ENCODE peak calls at places on chromosomes 1 and 21, in nine cellular contexts. M is vagina, J is WERI-Rb-1, C is stomach, P is thyroid gland, N is fibroblast of lung, V is cardiac fibroblast, S is upper lobe of right lung, U is brain microvascular endothelial cell. Q is an unnamed sample.

GRCh38 chr1:94202241-94202640 is 35.1 kb downstream of the ARHGAP29 start:
- DNase-seq in M (no peak), J (no peak), C (no peak), P (no peak), N (no peak), V (no peak), S (no peak), U (no peak), Q (no peak)

GRCh38 chr1:71270394-71270793 is 189.6 kb upstream of the ZRANB2 start:
- DNase-seq in M (no peak), J (peak), C (no peak), P (no peak), N (no peak), V (no peak), S (no peak), U (no peak), Q (no peak)

GRCh38 chr1:230642263-230642959 is at the start of gene COG2:
- DNase-seq in M (no peak), J (peak), C (peak), P (peak), N (peak), V (peak), S (peak), U (peak), Q (peak)

GRCh38 chr1:57013522-57013921 is 47.7 kb upstream of the C8B start:
- DNase-seq in M (no peak), J (no peak), C (no peak), P (no peak), N (no peak), V (no peak), S (no peak), U (no peak), Q (peak)

GRCh38 chr1:100921110-100921706 is 25.3 kb downstream of the SLC30A7 start:
- DNase-seq in M (no peak), J (no peak), C (no peak), P (no peak), N (peak), V (peak), S (no peak), U (peak), Q (peak)

GRCh38 chr1:152756872-152757271 is 953 bp upstream of the KPRP start:
- DNase-seq in M (no peak), J (no peak), C (no peak), P (no peak), N (no peak), V (no peak), S (no peak), U (no peak), Q (peak)

GRCh38 chr21:25759573-25759972 is 24.8 kb downstream of the GABPA start:
- DNase-seq in M (no peak), J (no peak), C (no peak), P (no peak), N (no peak), V (peak), S (no peak), U (no peak), Q (peak)

GRCh38 chr1:233016798-233017197 is 66.4 kb downstream of the NTPCR start:
- DNase-seq in M (no peak), J (no peak), C (no peak), P (no peak), N (no peak), V (no peak), S (no peak), U (no peak), Q (no peak)

GRCh38 chr1:183830389-183830788 is 25.5 kb downstream of the RGL1 start:
- DNase-seq in M (no peak), J (no peak), C (no peak), P (no peak), N (no peak), V (no peak), S (no peak), U (no peak), Q (no peak)

GRCh38 chr1:96538001-96538649 is 183.5 kb upstream of the PTBP2 start:
- DNase-seq in M (no peak), J (no peak), C (no peak), P (peak), N (peak), V (peak), S (no peak), U (peak), Q (peak)

GRCh38 chr1:10161541-10162290 is 48.7 kb upstream of the KIF1B start:
- DNase-seq in M (no peak), J (no peak), C (no peak), P (no peak), N (no peak), V (no peak), S (no peak), U (no peak), Q (no peak)

GRCh38 chr1:13513885-13514546 is at the start of gene LRRC38:
- DNase-seq in M (no peak), J (peak), C (no peak), P (no peak), N (no peak), V (no peak), S (no peak), U (no peak), Q (no peak)
- TF ChIP-seq CTCF in M (no peak), J (peak), C (no peak), P (no peak), N (no peak), V (no peak), S (no peak), U (no peak), Q (no peak)

GRCh38 chr1:6495540-6496359 is 4.3 kb upstream of the PLEKHG5 start:
- DNase-seq in M (no peak), J (no peak), C (no peak), P (no peak), N (no peak), V (no peak), S (no peak), U (no peak), Q (no peak)
- H3K4me3 ChIP-seq in M (no peak), J (no peak), C (no peak), P (no peak), N (no peak), V (no peak), S (no peak), U (no peak), Q (peak)

GRCh38 chr21:36860736-36861594 is 105.5 kb downstream of the HLCS start:
- DNase-seq in M (no peak), J (no peak), C (no peak), P (no peak), N (peak), V (peak), S (no peak), U (peak), Q (peak)

GRCh38 chr21:36861924-36862323 is 104.5 kb downstream of the HLCS start:
- DNase-seq in M (no peak), J (no peak), C (no peak), P (no peak), N (peak), V (peak), S (no peak), U (no peak), Q (no peak)

GRCh38 chr21:36861595-36861883 is 104.9 kb downstream of the HLCS start:
- DNase-seq in M (no peak), J (no peak), C (no peak), P (no peak), N (no peak), V (no peak), S (no peak), U (no peak), Q (no peak)

GRCh38 chr21:36858320-36858957 is 108.0 kb downstream of the HLCS start:
- DNase-seq in M (no peak), J (no peak), C (no peak), P (no peak), N (no peak), V (no peak), S (no peak), U (no peak), Q (peak)

DNA sequence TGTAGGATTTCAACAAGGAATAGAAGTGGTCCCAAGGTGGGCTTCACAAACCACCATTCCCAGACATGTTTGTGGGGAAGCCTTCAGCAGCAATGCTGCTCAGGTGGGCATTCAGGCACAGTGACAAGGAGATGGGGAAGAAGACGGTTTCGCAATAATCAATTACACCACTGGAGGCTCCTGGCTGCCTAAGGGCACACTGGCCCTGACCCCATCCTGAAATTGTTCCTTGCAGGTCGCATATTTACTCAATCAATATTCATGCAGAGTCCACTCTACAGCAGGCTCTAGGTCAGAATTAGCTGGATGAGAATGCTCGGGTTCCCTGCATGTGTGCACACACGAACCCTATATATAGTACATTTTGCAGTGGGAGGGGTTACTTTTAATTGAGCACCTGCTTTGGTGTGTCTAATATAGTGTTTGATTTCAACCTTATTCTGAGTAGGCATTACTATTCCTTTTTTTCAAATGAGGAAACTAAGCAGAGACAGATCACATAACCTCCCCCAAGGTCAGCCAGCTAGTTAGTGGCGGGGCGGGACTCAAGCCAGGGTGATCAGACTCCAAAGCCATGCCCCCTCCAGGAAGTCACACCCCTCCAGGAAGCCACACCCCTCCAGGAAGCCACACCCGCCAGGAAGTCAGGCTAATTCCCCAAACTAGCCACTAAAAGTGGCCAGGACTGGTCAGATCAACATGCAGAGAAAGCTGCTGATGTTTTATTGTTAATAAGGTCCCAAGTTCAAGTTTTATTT is 106.5 kb downstream of the HLCS start:
- DNase-seq in M (no peak), J (peak), C (peak), P (peak), N (peak), V (peak), S (peak), U (peak), Q (peak)
- TF ChIP-seq CTCF in M (no peak), J (no peak), C (no peak), P (no peak), N (no peak), V (no peak), S (no peak), U (no peak), Q (no peak)

GRCh38 chr1:150575072-150575489 is 4.3 kb downstream of the MCL1 start:
- DNase-seq in M (no peak), J (no peak), C (no peak), P (no peak), N (no peak), V (no peak), S (no peak), U (no peak), Q (no peak)

GRCh38 chr1:150574260-150575071 is 4.9 kb downstream of the MCL1 start:
- DNase-seq in M (no peak), J (no peak), C (no peak), P (no peak), N (no peak), V (peak), S (no peak), U (no peak), Q (no peak)

GRCh38 chr1:150575518-150576366 is 3.7 kb downstream of the MCL1 start:
- DNase-seq in M (no peak), J (no peak), C (no peak), P (no peak), N (no peak), V (peak), S (peak), U (no peak), Q (no peak)

GRCh38 chr1:150576367-150576711 is 3.1 kb downstream of the MCL1 start:
- DNase-seq in M (no peak), J (no peak), C (no peak), P (no peak), N (no peak), V (peak), S (no peak), U (no peak), Q (no peak)

GRCh38 chr1:150572918-150573647 is 6.3 kb downstream of the MCL1 start:
- DNase-seq in M (no peak), J (no peak), C (no peak), P (peak), N (no peak), V (peak), S (no peak), U (no peak), Q (no peak)
- H3K4me3 ChIP-seq in M (peak), J (no peak), C (peak), P (peak), N (no peak), V (no peak), S (peak), U (no peak), Q (no peak)

GRCh38 chr1:83857705-83858104 is 141.2 kb downstream of the TTLL7 start:
- DNase-seq in M (no peak), J (no peak), C (no peak), P (peak), N (no peak), V (no peak), S (no peak), U (no peak), Q (no peak)

GRCh38 chr1:83860506-83861221 is 138.3 kb downstream of the TTLL7 start:
- DNase-seq in M (no peak), J (no peak), C (peak), P (peak), N (peak), V (peak), S (peak), U (peak), Q (no peak)

GRCh38 chr1:83854456-83854855 is 144.5 kb downstream of the TTLL7 start:
- DNase-seq in M (no peak), J (no peak), C (no peak), P (no peak), N (no peak), V (no peak), S (no peak), U (no peak), Q (no peak)

GRCh38 chr1:83856381-83856780 is 142.6 kb downstream of the TTLL7 start:
- DNase-seq in M (no peak), J (no peak), C (no peak), P (no peak), N (no peak), V (no peak), S (no peak), U (no peak), Q (no peak)

GRCh38 chr1:83857108-83857507 is 141.8 kb downstream of the TTLL7 start:
- DNase-seq in M (no peak), J (no peak), C (no peak), P (no peak), N (peak), V (peak), S (no peak), U (no peak), Q (peak)
- TF ChIP-seq CTCF in M (no peak), J (peak), C (no peak), P (no peak), N (peak), V (no peak), S (peak), U (no peak), Q (peak)

GRCh38 chr1:186099362-186100064 is 275.5 kb downstream of the TPR start:
- DNase-seq in M (no peak), J (no peak), C (no peak), P (no peak), N (no peak), V (no peak), S (no peak), U (no peak), Q (no peak)

GRCh38 chr1:186104459-186104858 is 270.6 kb downstream of the TPR start:
- DNase-seq in M (no peak), J (no peak), C (no peak), P (no peak), N (no peak), V (no peak), S (no peak), U (no peak), Q (no peak)

GRCh38 chr1:186102107-186102506 is 272.9 kb downstream of the TPR start:
- DNase-seq in M (no peak), J (no peak), C (no peak), P (no peak), N (no peak), V (no peak), S (no peak), U (no peak), Q (no peak)

GRCh38 chr1:186102559-186103148 is 272.4 kb downstream of the TPR start:
- DNase-seq in M (no peak), J (no peak), C (no peak), P (no peak), N (peak), V (peak), S (no peak), U (peak), Q (peak)
- H3K4me3 ChIP-seq in M (no peak), J (no peak), C (no peak), P (no peak), N (no peak), V (no peak), S (no peak), U (peak), Q (no peak)

DNA sequence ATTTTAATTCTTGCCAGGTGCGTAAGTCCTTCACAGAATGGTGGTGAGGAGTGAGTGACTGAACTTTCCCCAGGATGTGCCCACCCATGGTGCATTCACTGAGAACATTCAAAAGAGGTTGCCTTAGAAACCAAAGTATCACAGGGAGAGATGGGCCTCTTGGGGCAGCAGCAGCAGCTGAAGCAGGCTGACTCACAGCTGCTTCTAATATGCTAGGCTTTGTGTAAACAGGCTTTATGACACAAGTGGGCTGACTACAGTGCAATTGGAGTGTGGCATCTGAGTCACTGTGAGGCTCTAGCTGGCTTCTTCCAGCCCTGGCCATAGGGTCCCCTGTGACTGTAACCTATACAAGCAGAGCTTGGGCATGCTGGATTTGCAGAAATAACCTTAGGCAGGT is 12.6 kb downstream of the PIGP start:
- DNase-seq in M (no peak), J (peak), C (peak), P (peak), N (peak), V (peak), S (peak), U (peak), Q (peak)
- TF ChIP-seq CTCF in M (no peak), J (peak), C (no peak), P (no peak), N (peak), V (no peak), S (no peak), U (peak), Q (peak)

GRCh38 chr21:33951276-33952178 is 35.9 kb upstream of the ATP5PO start:
- DNase-seq in M (peak), J (no peak), C (no peak), P (no peak), N (peak), V (peak), S (no peak), U (peak), Q (peak)
- H3K4me3 ChIP-seq in M (no peak), J (no peak), C (no peak), P (no peak), N (no peak), V (no peak), S (no peak), U (no peak), Q (no peak)

DNA sequence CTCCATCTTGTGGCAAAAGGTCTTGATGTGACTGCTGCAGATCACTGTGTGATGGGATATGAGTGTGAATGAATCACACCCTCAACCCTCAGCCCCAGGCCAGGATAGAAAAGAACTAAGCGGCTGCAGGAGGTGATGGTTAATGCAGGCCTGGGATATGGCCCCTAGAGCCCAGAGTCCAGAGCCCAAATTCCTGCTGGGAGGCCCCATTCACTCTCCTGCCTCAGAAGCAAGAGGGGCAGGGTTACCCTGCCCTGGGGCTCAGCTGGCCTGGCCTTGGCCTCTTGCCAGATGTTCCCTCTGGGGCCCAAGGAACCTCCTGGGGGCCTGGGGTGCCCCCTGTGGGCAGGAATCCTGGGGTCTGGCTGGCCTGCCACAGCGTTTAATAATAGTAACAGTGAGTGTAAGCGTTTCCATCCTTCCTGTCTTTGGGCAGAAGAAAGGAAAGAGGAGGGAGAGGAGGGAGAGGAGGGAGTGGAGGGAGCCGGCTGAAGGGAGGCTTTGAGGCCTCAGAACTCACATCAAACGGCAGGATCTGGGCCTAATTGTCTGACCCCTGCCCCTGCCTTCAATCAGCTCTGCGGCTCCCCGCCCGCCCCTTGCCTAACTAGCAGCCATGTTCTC is 26.2 kb downstream of the DMAP1 start:
- DNase-seq in M (no peak), J (no peak), C (no peak), P (no peak), N (peak), V (peak), S (peak), U (peak), Q (peak)
- TF ChIP-seq CTCF in M (peak), J (no peak), C (no peak), P (no peak), N (no peak), V (peak), S (peak), U (peak), Q (peak)

Q was measured in foreskin fibroblast.